ENCODE peak calls at places on chromosomes 16 and 17, in six cellular contexts. O is GM13976, U is right lobe of liver, N is hypothalamus, D is brain microvascular endothelial cell, R is left ventricle myocardium superior. P is an unnamed sample.

GRCh38 chr17:59769891-59770290 is 62.4 kb downstream of the VMP1 start:
- DNase-seq in O (no peak), U (no peak), N (no peak), D (no peak), R (no peak), P (no peak)

GRCh38 chr17:41505836-41506767 is 690 bp upstream of the KRT13 start:
- DNase-seq in O (no peak), U (no peak), N (no peak), D (no peak), R (no peak), P (no peak)

GRCh38 chr17:67460097-67460496 is 83.0 kb downstream of the PITPNC1 start:
- DNase-seq in O (no peak), U (no peak), N (no peak), D (no peak), R (no peak), P (no peak)

GRCh38 chr16:68364601-68364998 is 53.8 kb downstream of the PRMT7 start:
- DNase-seq in O (no peak), U (no peak), N (no peak), D (no peak), R (no peak), P (no peak)

GRCh38 chr16:78317871-78318270 is 218.4 kb downstream of the WWOX start:
- DNase-seq in O (no peak), U (no peak), N (no peak), D (no peak), R (no peak), P (no peak)

GRCh38 chr16:53580038-53580802 is 77.2 kb upstream of the AKTIP start:
- DNase-seq in O (no peak), U (no peak), N (no peak), D (no peak), R (no peak), P (no peak)

GRCh38 chr17:77332981-77333685 is 192.4 kb downstream of the SEC14L1 start:
- DNase-seq in O (peak), U (no peak), N (no peak), D (peak), R (no peak), P (peak)

GRCh38 chr16:890217-890616 is 80.6 kb downstream of the LMF1 start:
- DNase-seq in O (no peak), U (no peak), N (no peak), D (no peak), R (peak), P (no peak)

GRCh38 chr16:90027611-90028010 is 8.4 kb upstream of the DBNDD1 start:
- DNase-seq in O (no peak), U (no peak), N (no peak), D (no peak), R (no peak), P (no peak)

GRCh38 chr17:725746-726145 is 6.7 kb upstream of the TLCD3A start:
- DNase-seq in O (no peak), U (no peak), N (no peak), D (no peak), R (no peak), P (no peak)

GRCh38 chr17:12134587-12134986 is 113.9 kb downstream of the MAP2K4 start:
- DNase-seq in O (no peak), U (no peak), N (no peak), D (no peak), R (no peak), P (no peak)

GRCh38 chr17:79664925-79665738 is 54.3 kb upstream of the RBFOX3 start:
- DNase-seq in O (no peak), U (peak), N (peak), D (no peak), R (peak), P (peak)

GRCh38 chr17:46056800-46057304 is 57.8 kb downstream of the STH start:
- DNase-seq in O (no peak), U (no peak), N (no peak), D (peak), R (no peak), P (no peak)

GRCh38 chr17:43171761-43172487 is 910 bp downstream of the NBR1 start:
- DNase-seq in O (no peak), U (no peak), N (no peak), D (peak), R (no peak), P (peak)

GRCh38 chr16:53744449-53744848 is 40.5 kb downstream of the FTO start:
- DNase-seq in O (peak), U (no peak), N (no peak), D (no peak), R (no peak), P (no peak)

GRCh38 chr16:54817432-54817831 is 113.2 kb upstream of the IRX5 start:
- DNase-seq in O (no peak), U (no peak), N (no peak), D (no peak), R (no peak), P (peak)

GRCh38 chr17:29722411-29723198 is 99.9 kb upstream of the CORO6 start:
- DNase-seq in O (peak), U (no peak), N (no peak), D (peak), R (no peak), P (no peak)

GRCh38 chr16:84471966-84472365 is 32.5 kb downstream of the MEAK7 start:
- DNase-seq in O (no peak), U (no peak), N (no peak), D (no peak), R (no peak), P (no peak)

GRCh38 chr17:82231312-82231561 is 2.4 kb downstream of the SLC16A3 start:
- DNase-seq in O (no peak), U (no peak), N (no peak), D (no peak), R (no peak), P (no peak)

GRCh38 chr17:69501591-69502468 is 87.3 kb downstream of the MAP2K6 start:
- DNase-seq in O (no peak), U (no peak), N (no peak), D (no peak), R (no peak), P (no peak)

GRCh38 chr17:58333396-58334207 is 5.0 kb upstream of the TSPOAP1 start:
- DNase-seq in O (no peak), U (no peak), N (no peak), D (no peak), R (no peak), P (no peak)

GRCh38 chr17:74918906-74919305 is 4.1 kb downstream of the USH1G start:
- DNase-seq in O (no peak), U (no peak), N (no peak), D (no peak), R (no peak), P (no peak)

P was measured in breast epithelium.